ENCODE peak calls at places on chromosomes 6 and 20, in ten cellular contexts. One of them, this sample, is unnamed.

GRCh38 chr6:31285496-31285895 is 13.6 kb upstream of the HLA-C start:
- DNase-seq in fibroblast of lung: no peak
- DNase-seq in A549: no peak
- DNase-seq in RCC 7860: no peak
- DNase-seq in D341Med: no peak
- DNase-seq in T-cell: no peak
- DNase-seq in T-helper 1 cell: no peak
- DNase-seq in bronchial epithelial cell: no peak
- DNase-seq in adipocyte: no peak
- DNase-seq in H1: no peak
- DNase-seq in this sample: no peak

GRCh38 chr20:58081842-58082241 is 146.6 kb downstream of the ANKRD60 start:
- DNase-seq in D341Med: no peak
- DNase-seq in adipocyte: peak
- DNase-seq in T-helper 1 cell: no peak
- DNase-seq in RCC 7860: peak
- DNase-seq in fibroblast of lung: peak
- DNase-seq in H1: no peak
- DNase-seq in A549: no peak
- DNase-seq in T-cell: no peak
- DNase-seq in bronchial epithelial cell: peak
- DNase-seq in this sample: no peak

GRCh38 chr20:57609086-57609841 is 11.0 kb downstream of the ZBP1 start:
- DNase-seq in A549: no peak
- DNase-seq in D341Med: no peak
- DNase-seq in RCC 7860: no peak
- DNase-seq in bronchial epithelial cell: no peak
- DNase-seq in T-cell: no peak
- DNase-seq in adipocyte: no peak
- DNase-seq in T-helper 1 cell: no peak
- DNase-seq in fibroblast of lung: no peak
- DNase-seq in H1: no peak
- DNase-seq in this sample: no peak

GRCh38 chr6:110938176-110938575 is 20.3 kb upstream of the GTF3C6 start:
- DNase-seq in D341Med: no peak
- DNase-seq in adipocyte: no peak
- DNase-seq in H1: no peak
- DNase-seq in A549: no peak
- DNase-seq in bronchial epithelial cell: peak
- DNase-seq in fibroblast of lung: no peak
- DNase-seq in T-cell: no peak
- DNase-seq in RCC 7860: peak
- DNase-seq in T-helper 1 cell: no peak
- DNase-seq in this sample: no peak

GRCh38 chr6:105940990-105941389 is 145.1 kb upstream of the PRDM1 start:
- DNase-seq in RCC 7860: no peak
- DNase-seq in fibroblast of lung: no peak
- DNase-seq in T-cell: no peak
- DNase-seq in adipocyte: no peak
- DNase-seq in D341Med: no peak
- DNase-seq in T-helper 1 cell: no peak
- DNase-seq in bronchial epithelial cell: no peak
- DNase-seq in H1: no peak
- DNase-seq in A549: no peak
- DNase-seq in this sample: no peak

GRCh38 chr6:31128093-31128676 is 7.9 kb upstream of the CDSN start:
- DNase-seq in A549: peak
- DNase-seq in RCC 7860: peak
- DNase-seq in T-helper 1 cell: peak
- DNase-seq in T-cell: peak
- DNase-seq in D341Med: peak
- DNase-seq in bronchial epithelial cell: peak
- DNase-seq in adipocyte: peak
- DNase-seq in H1: no peak
- DNase-seq in fibroblast of lung: peak
- DNase-seq in this sample: no peak

GRCh38 chr6:44489912-44490604 is 102.6 kb downstream of the CDC5L start:
- DNase-seq in T-cell: no peak
- DNase-seq in D341Med: no peak
- DNase-seq in fibroblast of lung: peak
- DNase-seq in bronchial epithelial cell: peak
- DNase-seq in A549: peak
- DNase-seq in RCC 7860: peak
- DNase-seq in H1: no peak
- DNase-seq in adipocyte: peak
- DNase-seq in T-helper 1 cell: no peak
- DNase-seq in this sample: no peak

GRCh38 chr6:139586273-139586672 is 211.8 kb upstream of the CITED2 start:
- DNase-seq in T-helper 1 cell: no peak
- DNase-seq in D341Med: peak
- DNase-seq in H1: no peak
- DNase-seq in RCC 7860: no peak
- DNase-seq in T-cell: no peak
- DNase-seq in bronchial epithelial cell: no peak
- DNase-seq in adipocyte: no peak
- DNase-seq in A549: no peak
- DNase-seq in fibroblast of lung: no peak
- DNase-seq in this sample: no peak

GRCh38 chr20:41175727-41176330 is 38.5 kb downstream of the PLCG1 start:
- DNase-seq in T-helper 1 cell: no peak
- DNase-seq in fibroblast of lung: no peak
- DNase-seq in RCC 7860: no peak
- DNase-seq in D341Med: no peak
- DNase-seq in adipocyte: no peak
- DNase-seq in bronchial epithelial cell: no peak
- DNase-seq in A549: no peak
- DNase-seq in H1: no peak
- DNase-seq in T-cell: no peak
- DNase-seq in this sample: no peak

GRCh38 chr20:40979247-40979646 is 49.4 kb upstream of the TOP1 start:
- DNase-seq in T-cell: no peak
- DNase-seq in adipocyte: no peak
- DNase-seq in A549: no peak
- DNase-seq in T-helper 1 cell: no peak
- DNase-seq in H1: no peak
- DNase-seq in RCC 7860: no peak
- DNase-seq in D341Med: no peak
- DNase-seq in fibroblast of lung: no peak
- DNase-seq in bronchial epithelial cell: no peak
- DNase-seq in this sample: no peak

GRCh38 chr20:38321959-38322598 is 18.1 kb downstream of the BPI start:
- DNase-seq in T-cell: no peak
- DNase-seq in H1: no peak
- DNase-seq in D341Med: peak
- DNase-seq in A549: peak
- DNase-seq in fibroblast of lung: peak
- DNase-seq in bronchial epithelial cell: peak
- DNase-seq in RCC 7860: peak
- DNase-seq in T-helper 1 cell: no peak
- DNase-seq in adipocyte: peak
- DNase-seq in this sample: peak

GRCh38 chr6:90068264-90068663 is 174.0 kb downstream of the GJA10 start:
- DNase-seq in H1: no peak
- DNase-seq in T-cell: no peak
- DNase-seq in adipocyte: no peak
- DNase-seq in T-helper 1 cell: no peak
- DNase-seq in A549: no peak
- DNase-seq in bronchial epithelial cell: peak
- DNase-seq in fibroblast of lung: peak
- DNase-seq in RCC 7860: peak
- DNase-seq in D341Med: no peak
- DNase-seq in this sample: peak

GRCh38 chr6:125421853-125422252 is 120.1 kb upstream of the HDDC2 start:
- DNase-seq in bronchial epithelial cell: peak
- DNase-seq in T-helper 1 cell: no peak
- DNase-seq in adipocyte: no peak
- DNase-seq in H1: peak
- DNase-seq in RCC 7860: no peak
- DNase-seq in A549: no peak
- DNase-seq in fibroblast of lung: no peak
- DNase-seq in D341Med: no peak
- DNase-seq in T-cell: no peak
- DNase-seq in this sample: peak

GRCh38 chr6:12344949-12345693 is 55.0 kb downstream of the EDN1 start:
- DNase-seq in adipocyte: no peak
- DNase-seq in D341Med: no peak
- DNase-seq in bronchial epithelial cell: no peak
- DNase-seq in H1: no peak
- DNase-seq in A549: no peak
- DNase-seq in T-cell: no peak
- DNase-seq in T-helper 1 cell: no peak
- DNase-seq in RCC 7860: no peak
- DNase-seq in fibroblast of lung: no peak
- DNase-seq in this sample: no peak

This sample was measured in NT2/D1.